ENCODE peak calls at places on chromosomes 2 and 18, in five cellular contexts. One of them, this sample, is unnamed.

GRCh38 chr18:74190086-74190485 is 41.8 kb downstream of the TIMM21 start:
- DNase-seq in stimulated activated CD4-positive, alpha-beta T cell treated with anti-CD3 and anti-CD28 coated beads, Interleukin-15, amount 100 ng/mL, for 1 hour: no peak
- DNase-seq in endodermal cell: no peak
- DNase-seq in left kidney: no peak
- DNase-seq in ELF-1: no peak
- DNase-seq in this sample: no peak

GRCh38 chr18:32349728-32350395 is 120.8 kb downstream of the GAREM1 start:
- DNase-seq in stimulated activated CD4-positive, alpha-beta T cell treated with anti-CD3 and anti-CD28 coated beads, Interleukin-15, amount 100 ng/mL, for 1 hour: no peak
- DNase-seq in endodermal cell: no peak
- DNase-seq in left kidney: peak
- DNase-seq in ELF-1: peak
- DNase-seq in this sample: peak

GRCh38 chr2:183490930-183491329 is 366.7 kb downstream of the NUP35 start:
- DNase-seq in stimulated activated CD4-positive, alpha-beta T cell treated with anti-CD3 and anti-CD28 coated beads, Interleukin-15, amount 100 ng/mL, for 1 hour: no peak
- DNase-seq in endodermal cell: no peak
- DNase-seq in left kidney: peak
- DNase-seq in ELF-1: no peak
- DNase-seq in this sample: no peak

GRCh38 chr18:24176727-24177416 is 38.0 kb downstream of the CABYR start:
- DNase-seq in stimulated activated CD4-positive, alpha-beta T cell treated with anti-CD3 and anti-CD28 coated beads, Interleukin-15, amount 100 ng/mL, for 1 hour: peak
- DNase-seq in endodermal cell: peak
- DNase-seq in left kidney: peak
- DNase-seq in ELF-1: peak
- DNase-seq in this sample: peak

GRCh38 chr2:70011335-70011734 is 49.9 kb upstream of the ASPRV1 start:
- DNase-seq in stimulated activated CD4-positive, alpha-beta T cell treated with anti-CD3 and anti-CD28 coated beads, Interleukin-15, amount 100 ng/mL, for 1 hour: no peak
- DNase-seq in endodermal cell: no peak
- DNase-seq in left kidney: no peak
- DNase-seq in ELF-1: no peak
- DNase-seq in this sample: no peak

GRCh38 chr2:127455566-127456493 is 37.6 kb downstream of the PROC start:
- DNase-seq in stimulated activated CD4-positive, alpha-beta T cell treated with anti-CD3 and anti-CD28 coated beads, Interleukin-15, amount 100 ng/mL, for 1 hour: no peak
- DNase-seq in endodermal cell: no peak
- DNase-seq in left kidney: peak
- DNase-seq in ELF-1: peak
- DNase-seq in this sample: no peak

GRCh38 chr2:33665039-33665438 is 65.9 kb upstream of the FAM98A start:
- DNase-seq in stimulated activated CD4-positive, alpha-beta T cell treated with anti-CD3 and anti-CD28 coated beads, Interleukin-15, amount 100 ng/mL, for 1 hour: no peak
- DNase-seq in endodermal cell: no peak
- DNase-seq in left kidney: no peak
- DNase-seq in ELF-1: no peak
- DNase-seq in this sample: no peak

GRCh38 chr2:187415449-187415848 is 32.6 kb downstream of the CALCRL start:
- DNase-seq in stimulated activated CD4-positive, alpha-beta T cell treated with anti-CD3 and anti-CD28 coated beads, Interleukin-15, amount 100 ng/mL, for 1 hour: no peak
- DNase-seq in endodermal cell: no peak
- DNase-seq in left kidney: no peak
- DNase-seq in ELF-1: no peak
- DNase-seq in this sample: no peak

GRCh38 chr18:32346667-32347066 is 124.0 kb downstream of the GAREM1 start:
- DNase-seq in stimulated activated CD4-positive, alpha-beta T cell treated with anti-CD3 and anti-CD28 coated beads, Interleukin-15, amount 100 ng/mL, for 1 hour: no peak
- DNase-seq in endodermal cell: no peak
- DNase-seq in left kidney: no peak
- DNase-seq in ELF-1: peak
- DNase-seq in this sample: no peak

GRCh38 chr2:70140978-70141753 is 49.7 kb downstream of the C2orf42 start:
- DNase-seq in stimulated activated CD4-positive, alpha-beta T cell treated with anti-CD3 and anti-CD28 coated beads, Interleukin-15, amount 100 ng/mL, for 1 hour: no peak
- DNase-seq in endodermal cell: peak
- DNase-seq in left kidney: peak
- DNase-seq in ELF-1: peak
- DNase-seq in this sample: no peak

GRCh38 chr2:206521115-206521514 is 77.8 kb downstream of the ADAM23 start:
- DNase-seq in stimulated activated CD4-positive, alpha-beta T cell treated with anti-CD3 and anti-CD28 coated beads, Interleukin-15, amount 100 ng/mL, for 1 hour: no peak
- DNase-seq in endodermal cell: no peak
- DNase-seq in left kidney: no peak
- DNase-seq in ELF-1: no peak
- DNase-seq in this sample: no peak

GRCh38 chr2:20350105-20350712 is 435 bp downstream of the PUM2 start:
- DNase-seq in stimulated activated CD4-positive, alpha-beta T cell treated with anti-CD3 and anti-CD28 coated beads, Interleukin-15, amount 100 ng/mL, for 1 hour: peak
- DNase-seq in endodermal cell: peak
- DNase-seq in left kidney: peak
- DNase-seq in ELF-1: peak
- DNase-seq in this sample: no peak

GRCh38 chr2:25912851-25913695 is 34.8 kb upstream of the ASXL2 start:
- DNase-seq in stimulated activated CD4-positive, alpha-beta T cell treated with anti-CD3 and anti-CD28 coated beads, Interleukin-15, amount 100 ng/mL, for 1 hour: no peak
- DNase-seq in endodermal cell: peak
- DNase-seq in left kidney: peak
- DNase-seq in ELF-1: peak
- DNase-seq in this sample: no peak

GRCh38 chr2:47070920-47071824 is 83.9 kb downstream of the STPG4 start:
- DNase-seq in stimulated activated CD4-positive, alpha-beta T cell treated with anti-CD3 and anti-CD28 coated beads, Interleukin-15, amount 100 ng/mL, for 1 hour: no peak
- DNase-seq in endodermal cell: no peak
- DNase-seq in left kidney: peak
- DNase-seq in ELF-1: no peak
- DNase-seq in this sample: no peak

GRCh38 chr2:203035879-203036470 is 21.3 kb downstream of the NBEAL1 start:
- DNase-seq in stimulated activated CD4-positive, alpha-beta T cell treated with anti-CD3 and anti-CD28 coated beads, Interleukin-15, amount 100 ng/mL, for 1 hour: no peak
- DNase-seq in endodermal cell: no peak
- DNase-seq in left kidney: no peak
- DNase-seq in ELF-1: no peak
- DNase-seq in this sample: no peak

GRCh38 chr18:35163736-35164532 is 76.9 kb upstream of the ZNF397 start:
- DNase-seq in stimulated activated CD4-positive, alpha-beta T cell treated with anti-CD3 and anti-CD28 coated beads, Interleukin-15, amount 100 ng/mL, for 1 hour: no peak
- DNase-seq in endodermal cell: no peak
- DNase-seq in left kidney: no peak
- DNase-seq in ELF-1: no peak
- DNase-seq in this sample: no peak

GRCh38 chr2:115738138-115738537 is 1295.7 kb downstream of the DPP10 start:
- DNase-seq in stimulated activated CD4-positive, alpha-beta T cell treated with anti-CD3 and anti-CD28 coated beads, Interleukin-15, amount 100 ng/mL, for 1 hour: no peak
- DNase-seq in endodermal cell: no peak
- DNase-seq in left kidney: no peak
- DNase-seq in ELF-1: no peak
- DNase-seq in this sample: no peak

GRCh38 chr18:79258447-79258846 is 137.3 kb upstream of the NFATC1 start:
- DNase-seq in stimulated activated CD4-positive, alpha-beta T cell treated with anti-CD3 and anti-CD28 coated beads, Interleukin-15, amount 100 ng/mL, for 1 hour: no peak
- DNase-seq in endodermal cell: no peak
- DNase-seq in left kidney: peak
- DNase-seq in ELF-1: no peak
- DNase-seq in this sample: no peak

GRCh38 chr18:69968073-69968472 is 20.4 kb upstream of the CD226 start:
- DNase-seq in stimulated activated CD4-positive, alpha-beta T cell treated with anti-CD3 and anti-CD28 coated beads, Interleukin-15, amount 100 ng/mL, for 1 hour: no peak
- DNase-seq in endodermal cell: no peak
- DNase-seq in left kidney: peak
- DNase-seq in ELF-1: peak
- DNase-seq in this sample: no peak

GRCh38 chr2:112600634-112601033 is 16.2 kb downstream of the CHCHD5 start:
- DNase-seq in stimulated activated CD4-positive, alpha-beta T cell treated with anti-CD3 and anti-CD28 coated beads, Interleukin-15, amount 100 ng/mL, for 1 hour: no peak
- DNase-seq in endodermal cell: no peak
- DNase-seq in left kidney: no peak
- DNase-seq in ELF-1: no peak
- DNase-seq in this sample: no peak

GRCh38 chr2:6771539-6772365 is 94.0 kb downstream of the CMPK2 start:
- DNase-seq in stimulated activated CD4-positive, alpha-beta T cell treated with anti-CD3 and anti-CD28 coated beads, Interleukin-15, amount 100 ng/mL, for 1 hour: no peak
- DNase-seq in endodermal cell: peak
- DNase-seq in left kidney: peak
- DNase-seq in ELF-1: peak
- DNase-seq in this sample: no peak

GRCh38 chr2:240648650-240649275 is 23.5 kb downstream of the GPR35 start:
- DNase-seq in stimulated activated CD4-positive, alpha-beta T cell treated with anti-CD3 and anti-CD28 coated beads, Interleukin-15, amount 100 ng/mL, for 1 hour: no peak
- DNase-seq in endodermal cell: peak
- DNase-seq in left kidney: no peak
- DNase-seq in ELF-1: no peak
- DNase-seq in this sample: no peak

GRCh38 chr2:216343221-216343985 is 28.9 kb downstream of the MARCHF4 start:
- DNase-seq in stimulated activated CD4-positive, alpha-beta T cell treated with anti-CD3 and anti-CD28 coated beads, Interleukin-15, amount 100 ng/mL, for 1 hour: no peak
- DNase-seq in endodermal cell: no peak
- DNase-seq in left kidney: no peak
- DNase-seq in ELF-1: no peak
- DNase-seq in this sample: no peak

GRCh38 chr2:160220001-160220400 is 19.9 kb upstream of the ITGB6 start:
- DNase-seq in stimulated activated CD4-positive, alpha-beta T cell treated with anti-CD3 and anti-CD28 coated beads, Interleukin-15, amount 100 ng/mL, for 1 hour: no peak
- DNase-seq in endodermal cell: no peak
- DNase-seq in left kidney: no peak
- DNase-seq in ELF-1: no peak
- DNase-seq in this sample: no peak

GRCh38 chr2:228067309-228067708 is 114.2 kb downstream of the SPHKAP start:
- DNase-seq in stimulated activated CD4-positive, alpha-beta T cell treated with anti-CD3 and anti-CD28 coated beads, Interleukin-15, amount 100 ng/mL, for 1 hour: no peak
- DNase-seq in endodermal cell: no peak
- DNase-seq in left kidney: peak
- DNase-seq in ELF-1: no peak
- DNase-seq in this sample: no peak

GRCh38 chr2:21803550-21803949 is 679.8 kb downstream of the TDRD15 start:
- DNase-seq in stimulated activated CD4-positive, alpha-beta T cell treated with anti-CD3 and anti-CD28 coated beads, Interleukin-15, amount 100 ng/mL, for 1 hour: no peak
- DNase-seq in endodermal cell: no peak
- DNase-seq in left kidney: no peak
- DNase-seq in ELF-1: no peak
- DNase-seq in this sample: no peak

GRCh38 chr2:225328192-225328591 is 71.3 kb upstream of the NYAP2 start:
- DNase-seq in stimulated activated CD4-positive, alpha-beta T cell treated with anti-CD3 and anti-CD28 coated beads, Interleukin-15, amount 100 ng/mL, for 1 hour: no peak
- DNase-seq in endodermal cell: no peak
- DNase-seq in left kidney: peak
- DNase-seq in ELF-1: no peak
- DNase-seq in this sample: no peak

GRCh38 chr2:1305357-1305756 is 107.9 kb upstream of the TPO start:
- DNase-seq in stimulated activated CD4-positive, alpha-beta T cell treated with anti-CD3 and anti-CD28 coated beads, Interleukin-15, amount 100 ng/mL, for 1 hour: no peak
- DNase-seq in endodermal cell: no peak
- DNase-seq in left kidney: no peak
- DNase-seq in ELF-1: no peak
- DNase-seq in this sample: no peak

GRCh38 chr18:27378396-27379094 is 193.4 kb upstream of the CHST9 start:
- DNase-seq in stimulated activated CD4-positive, alpha-beta T cell treated with anti-CD3 and anti-CD28 coated beads, Interleukin-15, amount 100 ng/mL, for 1 hour: no peak
- DNase-seq in endodermal cell: no peak
- DNase-seq in left kidney: peak
- DNase-seq in ELF-1: no peak
- DNase-seq in this sample: no peak

GRCh38 chr2:168427451-168427850 is 28.6 kb upstream of the CERS6 start:
- DNase-seq in stimulated activated CD4-positive, alpha-beta T cell treated with anti-CD3 and anti-CD28 coated beads, Interleukin-15, amount 100 ng/mL, for 1 hour: no peak
- DNase-seq in endodermal cell: no peak
- DNase-seq in left kidney: peak
- DNase-seq in ELF-1: peak
- DNase-seq in this sample: peak

GRCh38 chr2:16391986-16392385 is 273.6 kb downstream of the CYRIA start:
- DNase-seq in stimulated activated CD4-positive, alpha-beta T cell treated with anti-CD3 and anti-CD28 coated beads, Interleukin-15, amount 100 ng/mL, for 1 hour: no peak
- DNase-seq in endodermal cell: no peak
- DNase-seq in left kidney: peak
- DNase-seq in ELF-1: no peak
- DNase-seq in this sample: no peak

GRCh38 chr18:3148930-3149535 is 70.7 kb downstream of the MYOM1 start:
- DNase-seq in stimulated activated CD4-positive, alpha-beta T cell treated with anti-CD3 and anti-CD28 coated beads, Interleukin-15, amount 100 ng/mL, for 1 hour: no peak
- DNase-seq in endodermal cell: no peak
- DNase-seq in left kidney: no peak
- DNase-seq in ELF-1: no peak
- DNase-seq in this sample: no peak

GRCh38 chr18:2641638-2642037 is 13.9 kb upstream of the SMCHD1 start:
- DNase-seq in stimulated activated CD4-positive, alpha-beta T cell treated with anti-CD3 and anti-CD28 coated beads, Interleukin-15, amount 100 ng/mL, for 1 hour: no peak
- DNase-seq in endodermal cell: no peak
- DNase-seq in left kidney: no peak
- DNase-seq in ELF-1: no peak
- DNase-seq in this sample: no peak

This sample was measured in amniotic stem cell.